ENCODE peak calls at places on chromosomes 11 and 22, in six cellular contexts. One of them, this sample, is unnamed.
A peak's percentile ranks its signal among the peaks of the same experiment; 100 is the strongest.

GRCh38 chr11:1387961-1388762 is 1.6 kb upstream of the BRSK2 start:
- DNase-seq in HepG2: peak; percentile 18
- DNase-seq in fibroblast of lung: no peak
- DNase-seq in GM23338: peak; percentile 57
- DNase-seq in astrocyte: no peak
- DNase-seq in PC-3: no peak
- DNase-seq in this sample: no peak

GRCh38 chr11:27385245-27385644 is 22.2 kb upstream of the CCDC34 start:
- DNase-seq in HepG2: no peak
- DNase-seq in fibroblast of lung: peak; percentile 91
- DNase-seq in PC-3: no peak
- DNase-seq in astrocyte: peak; percentile 89
- DNase-seq in GM23338: no peak
- DNase-seq in this sample: peak; percentile 49

GRCh38 chr11:107385361-107385982 is 72.2 kb downstream of the CWF19L2 start:
- DNase-seq in fibroblast of lung: peak; percentile 20
- DNase-seq in PC-3: peak; percentile 95
- DNase-seq in astrocyte: peak; percentile 6
- DNase-seq in GM23338: no peak
- DNase-seq in HepG2: peak; percentile 88
- DNase-seq in this sample: no peak

GRCh38 chr11:45424781-45425180 is 138.6 kb upstream of the SYT13 start:
- DNase-seq in astrocyte: no peak
- DNase-seq in fibroblast of lung: no peak
- DNase-seq in PC-3: no peak
- DNase-seq in HepG2: no peak
- DNase-seq in GM23338: no peak
- DNase-seq in this sample: no peak

GRCh38 chr22:49481651-49482399 is 345.8 kb downstream of the BRD1 start:
- DNase-seq in GM23338: no peak
- DNase-seq in HepG2: no peak
- DNase-seq in PC-3: peak; percentile 10
- DNase-seq in fibroblast of lung: no peak
- DNase-seq in astrocyte: no peak
- DNase-seq in this sample: peak; percentile 62

GRCh38 chr22:50302041-50302541 is 5.4 kb downstream of the PLXNB2 start:
- DNase-seq in astrocyte: no peak
- DNase-seq in PC-3: peak; percentile 15
- DNase-seq in fibroblast of lung: no peak
- DNase-seq in GM23338: no peak
- DNase-seq in HepG2: no peak
- DNase-seq in this sample: no peak

GRCh38 chr22:31075961-31076360 is 5.2 kb upstream of the SMTN start:
- DNase-seq in PC-3: no peak
- DNase-seq in HepG2: no peak
- DNase-seq in astrocyte: no peak
- DNase-seq in GM23338: no peak
- DNase-seq in fibroblast of lung: no peak
- DNase-seq in this sample: no peak

GRCh38 chr11:126140106-126140931 is 71.1 kb downstream of the RPUSD4 start:
- DNase-seq in GM23338: no peak
- DNase-seq in astrocyte: no peak
- DNase-seq in fibroblast of lung: no peak
- DNase-seq in PC-3: no peak
- DNase-seq in HepG2: no peak
- DNase-seq in this sample: no peak

GRCh38 chr22:39177456-39177775 is 24.9 kb upstream of the CBX7 start:
- DNase-seq in HepG2: no peak
- DNase-seq in PC-3: no peak
- DNase-seq in astrocyte: no peak
- DNase-seq in fibroblast of lung: no peak
- DNase-seq in GM23338: no peak
- DNase-seq in this sample: no peak

GRCh38 chr22:44988671-44989070 is 21.1 kb downstream of the PHF21B start:
- DNase-seq in PC-3: no peak
- DNase-seq in GM23338: no peak
- DNase-seq in astrocyte: no peak
- DNase-seq in fibroblast of lung: no peak
- DNase-seq in HepG2: no peak
- DNase-seq in this sample: no peak

GRCh38 chr11:27347949-27348879 is 14.8 kb downstream of the CCDC34 start:
- DNase-seq in fibroblast of lung: no peak
- DNase-seq in PC-3: peak; percentile 47
- DNase-seq in astrocyte: no peak
- DNase-seq in HepG2: no peak
- DNase-seq in GM23338: peak; percentile 84
- DNase-seq in this sample: peak; percentile 70

GRCh38 chr11:78451371-78452150 is 33.9 kb upstream of the GAB2 start:
- DNase-seq in astrocyte: no peak
- DNase-seq in HepG2: no peak
- DNase-seq in fibroblast of lung: no peak
- DNase-seq in PC-3: no peak
- DNase-seq in GM23338: no peak
- DNase-seq in this sample: no peak

GRCh38 chr11:114138411-114138810 is 78.9 kb downstream of the ZBTB16 start:
- DNase-seq in GM23338: no peak
- DNase-seq in fibroblast of lung: no peak
- DNase-seq in astrocyte: no peak
- DNase-seq in HepG2: no peak
- DNase-seq in PC-3: no peak
- DNase-seq in this sample: no peak

GRCh38 chr22:39135092-39135896 is 17.2 kb downstream of the CBX7 start:
- DNase-seq in astrocyte: no peak
- DNase-seq in HepG2: peak; percentile 55
- DNase-seq in GM23338: peak; percentile 91
- DNase-seq in fibroblast of lung: peak; percentile 25
- DNase-seq in PC-3: peak; percentile 72
- DNase-seq in this sample: peak; percentile 64

GRCh38 chr22:35900483-35901168 is 128.0 kb downstream of the RBFOX2 start:
- DNase-seq in fibroblast of lung: peak; percentile 85
- DNase-seq in astrocyte: peak; percentile 82
- DNase-seq in GM23338: peak; percentile 37
- DNase-seq in HepG2: no peak
- DNase-seq in PC-3: peak; percentile 43
- DNase-seq in this sample: no peak

GRCh38 chr11:8586184-8586583 is 7.8 kb downstream of the STK33 start:
- DNase-seq in PC-3: no peak
- DNase-seq in HepG2: no peak
- DNase-seq in GM23338: no peak
- DNase-seq in astrocyte: no peak
- DNase-seq in fibroblast of lung: no peak
- DNase-seq in this sample: no peak

GRCh38 chr22:25050566-25050965 is 98.0 kb downstream of the KIAA1671 start:
- DNase-seq in PC-3: no peak
- DNase-seq in fibroblast of lung: no peak
- DNase-seq in HepG2: no peak
- DNase-seq in GM23338: no peak
- DNase-seq in astrocyte: no peak
- DNase-seq in this sample: no peak

GRCh38 chr22:34038801-34039200 is 118.5 kb upstream of the LARGE1 start:
- DNase-seq in PC-3: no peak
- DNase-seq in fibroblast of lung: no peak
- DNase-seq in astrocyte: no peak
- DNase-seq in GM23338: no peak
- DNase-seq in HepG2: no peak
- DNase-seq in this sample: no peak

GRCh38 chr22:19727310-19728150 is 4.2 kb downstream of the GP1BB start:
- DNase-seq in PC-3: no peak
- DNase-seq in HepG2: no peak
- DNase-seq in GM23338: no peak
- DNase-seq in fibroblast of lung: no peak
- DNase-seq in astrocyte: no peak
- DNase-seq in this sample: no peak

GRCh38 chr22:37270928-37271650 is 11.2 kb upstream of the CYTH4 start:
- DNase-seq in fibroblast of lung: peak; percentile 72
- DNase-seq in GM23338: no peak
- DNase-seq in astrocyte: peak; percentile 55
- DNase-seq in PC-3: no peak
- DNase-seq in HepG2: no peak
- DNase-seq in this sample: no peak

GRCh38 chr11:12167098-12167999 is 57.0 kb downstream of the MICAL2 start:
- DNase-seq in fibroblast of lung: peak; percentile 96
- DNase-seq in GM23338: no peak
- DNase-seq in HepG2: peak; percentile 78
- DNase-seq in astrocyte: peak; percentile 96
- DNase-seq in PC-3: peak; percentile 98
- DNase-seq in this sample: peak; percentile 70

GRCh38 chr11:113475160-113475761 is at the start of gene DRD2:
- DNase-seq in astrocyte: no peak
- DNase-seq in PC-3: no peak
- DNase-seq in HepG2: no peak
- DNase-seq in fibroblast of lung: peak; percentile 20
- DNase-seq in GM23338: peak; percentile 66
- DNase-seq in this sample: no peak

GRCh38 chr22:33957086-33957485 is 36.8 kb upstream of the LARGE1 start:
- DNase-seq in fibroblast of lung: no peak
- DNase-seq in PC-3: no peak
- DNase-seq in astrocyte: no peak
- DNase-seq in HepG2: no peak
- DNase-seq in GM23338: no peak
- DNase-seq in this sample: no peak

GRCh38 chr11:114167355-114168085 is 108.0 kb downstream of the ZBTB16 start:
- DNase-seq in astrocyte: no peak
- DNase-seq in PC-3: no peak
- DNase-seq in GM23338: no peak
- DNase-seq in fibroblast of lung: no peak
- DNase-seq in HepG2: no peak
- DNase-seq in this sample: no peak

GRCh38 chr11:6630632-6631291 is 11.5 kb upstream of the TPP1 start:
- DNase-seq in astrocyte: no peak
- DNase-seq in fibroblast of lung: no peak
- DNase-seq in GM23338: peak; percentile 45
- DNase-seq in HepG2: no peak
- DNase-seq in PC-3: no peak
- DNase-seq in this sample: no peak
- TF ChIP-seq EZH2 in astrocyte: no peak
- TF ChIP-seq EZH2 in fibroblast of lung: no peak
- TF ChIP-seq EZH2 in GM23338: no peak
- TF ChIP-seq EZH2 in HepG2: no peak
- TF ChIP-seq EZH2 in PC-3: no peak
- TF ChIP-seq EZH2 in this sample: no peak

GRCh38 chr11:73931039-73931645 is 19.7 kb upstream of the DNAJB13 start:
- DNase-seq in HepG2: peak; percentile 50
- DNase-seq in GM23338: peak; percentile 90
- DNase-seq in fibroblast of lung: peak; percentile 77
- DNase-seq in PC-3: peak; percentile 85
- DNase-seq in astrocyte: peak; percentile 65
- DNase-seq in this sample: peak; percentile 90
- TF ChIP-seq CTCF in HepG2: peak; percentile 65
- TF ChIP-seq CTCF in GM23338: peak; percentile 69
- TF ChIP-seq CTCF in fibroblast of lung: peak; percentile 39
- TF ChIP-seq CTCF in PC-3: peak; percentile 76
- TF ChIP-seq CTCF in astrocyte: peak; percentile 43
- TF ChIP-seq CTCF in this sample: peak; percentile 74

GRCh38 chr11:74735566-74735965 is 4.3 kb upstream of the CHRDL2 start:
- DNase-seq in GM23338: no peak
- DNase-seq in PC-3: no peak
- DNase-seq in HepG2: peak; percentile 29
- DNase-seq in fibroblast of lung: no peak
- DNase-seq in astrocyte: no peak
- DNase-seq in this sample: no peak

GRCh38 chr11:74736031-74736430 is 4.8 kb upstream of the CHRDL2 start:
- DNase-seq in HepG2: no peak
- DNase-seq in PC-3: no peak
- DNase-seq in GM23338: no peak
- DNase-seq in fibroblast of lung: no peak
- DNase-seq in astrocyte: no peak
- DNase-seq in this sample: no peak

GRCh38 chr11:74729397-74729796 is 1.8 kb downstream of the CHRDL2 start:
- DNase-seq in PC-3: no peak
- DNase-seq in GM23338: no peak
- DNase-seq in HepG2: no peak
- DNase-seq in astrocyte: no peak
- DNase-seq in fibroblast of lung: no peak
- DNase-seq in this sample: no peak

GRCh38 chr11:74730601-74731260 is 495 bp downstream of the CHRDL2 start:
- DNase-seq in HepG2: no peak
- DNase-seq in GM23338: peak; percentile 64
- DNase-seq in astrocyte: no peak
- DNase-seq in PC-3: no peak
- DNase-seq in fibroblast of lung: no peak
- DNase-seq in this sample: no peak

GRCh38 chr11:74731301-74732094 is at the start of gene CHRDL2:
- DNase-seq in GM23338: peak; percentile 65
- DNase-seq in HepG2: no peak
- DNase-seq in fibroblast of lung: peak; percentile 43
- DNase-seq in PC-3: no peak
- DNase-seq in astrocyte: no peak
- DNase-seq in this sample: peak; percentile 40
- TF ChIP-seq EZH2 in GM23338: peak; percentile 85
- TF ChIP-seq EZH2 in HepG2: no peak
- TF ChIP-seq EZH2 in fibroblast of lung: no peak
- TF ChIP-seq EZH2 in PC-3: no peak
- TF ChIP-seq EZH2 in astrocyte: no peak
- TF ChIP-seq EZH2 in this sample: no peak

DNA sequence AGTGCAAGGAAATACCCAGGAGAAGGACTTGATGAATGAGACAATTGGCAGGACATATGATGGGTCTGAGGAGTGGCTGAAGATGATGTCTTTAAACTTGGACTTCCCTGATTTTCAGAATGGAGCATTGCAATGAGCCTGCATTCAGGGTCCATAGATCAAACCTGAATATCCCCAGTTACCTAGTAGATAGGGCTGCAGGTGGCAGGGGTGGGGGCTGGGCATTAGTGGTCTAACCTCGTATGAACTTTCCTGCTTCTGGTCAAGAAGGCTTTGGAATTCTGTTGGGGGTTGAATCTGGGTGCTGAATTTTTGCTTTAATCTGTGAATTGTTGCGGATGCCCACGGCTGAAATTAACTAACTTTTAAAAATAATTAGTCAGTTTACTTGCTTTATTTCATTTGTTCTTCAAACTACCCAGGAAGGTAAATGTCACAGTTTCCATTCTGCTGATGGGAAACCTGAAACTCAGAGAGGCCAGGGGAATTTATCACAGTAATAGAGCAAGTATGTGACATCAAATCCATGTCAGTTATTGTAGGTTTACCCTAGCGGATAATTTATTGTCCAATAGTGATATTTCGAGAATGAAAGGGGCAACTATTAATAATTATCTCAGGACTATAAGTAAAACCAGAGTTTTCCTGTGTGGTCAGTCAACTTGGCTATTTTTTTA is 37.0 kb upstream of the TMEM123 start:
- DNase-seq in astrocyte: no peak
- DNase-seq in PC-3: no peak
- DNase-seq in fibroblast of lung: no peak
- DNase-seq in GM23338: no peak
- DNase-seq in HepG2: peak; percentile 33
- DNase-seq in this sample: no peak
- TF ChIP-seq CTCF in astrocyte: no peak
- TF ChIP-seq CTCF in PC-3: no peak
- TF ChIP-seq CTCF in fibroblast of lung: no peak
- TF ChIP-seq CTCF in GM23338: no peak
- TF ChIP-seq CTCF in HepG2: no peak
- TF ChIP-seq CTCF in this sample: no peak

GRCh38 chr11:47124675-47125074 is 52.0 kb downstream of the ARFGAP2 start:
- DNase-seq in PC-3: no peak
- DNase-seq in HepG2: no peak
- DNase-seq in fibroblast of lung: no peak
- DNase-seq in GM23338: no peak
- DNase-seq in astrocyte: no peak
- DNase-seq in this sample: no peak
- TF ChIP-seq EZH2 in PC-3: no peak
- TF ChIP-seq EZH2 in HepG2: no peak
- TF ChIP-seq EZH2 in fibroblast of lung: no peak
- TF ChIP-seq EZH2 in GM23338: no peak
- TF ChIP-seq EZH2 in astrocyte: no peak
- TF ChIP-seq EZH2 in this sample: no peak